ENCODE peak calls at places on chromosomes 1 and 21, in ten cellular contexts. E is IMR-90; V is SJSA1; N is NCI-H510A treated with DMSO at 0.1 percent for 48 hours; H is AG04450; Y is NCI-H1436; Z is stimulated activated CD4-positive, alpha-beta T cell treated with anti-CD3 and anti-CD28 coated beads, Interleukin-1b, Interleukin-23, amount 100 ng/mL, for 4 hours; W is HT1080; X is fibroblast of lung; G is NT2/D1. A is an unnamed sample.

GRCh38 chr1:236204043-236204442 is 61.7 kb downstream of the GPR137B start:
- DNase-seq in E (peak; percentile 65), V (no peak), N (no peak), H (no peak), Y (no peak), Z (no peak), W (no peak), X (peak; percentile 18), G (no peak), A (no peak)

GRCh38 chr1:30111431-30111830 is 612.0 kb downstream of the MATN1 start:
- DNase-seq in E (peak; percentile 41), V (peak; percentile 29), N (peak; percentile 45), H (no peak), Y (peak; percentile 57), Z (no peak), W (peak; percentile 14), X (peak; percentile 56), G (peak; percentile 52), A (peak; percentile 42)

GRCh38 chr1:3502834-3503524 is 48.5 kb downstream of the ARHGEF16 start:
- DNase-seq in E (no peak), V (no peak), N (no peak), H (no peak), Y (no peak), Z (no peak), W (no peak), X (no peak), G (no peak), A (no peak)

GRCh38 chr1:167196185-167196584 is 24.5 kb upstream of the POU2F1 start:
- DNase-seq in E (no peak), V (no peak), N (no peak), H (no peak), Y (no peak), Z (no peak), W (peak; percentile 80), X (peak; percentile 20), G (no peak), A (no peak)

GRCh38 chr21:30257773-30258172 is 25.0 kb downstream of the KRTAP24-1 start:
- DNase-seq in E (no peak), V (peak; percentile 4), N (no peak), H (no peak), Y (no peak), Z (no peak), W (peak; percentile 10), X (peak; percentile 9), G (peak; percentile 65), A (peak; percentile 2)

GRCh38 chr1:58896211-58897183 is 112.7 kb upstream of the JUN start:
- DNase-seq in E (no peak), V (no peak), N (peak; percentile 72), H (no peak), Y (no peak), Z (no peak), W (no peak), X (no peak), G (no peak), A (no peak)

GRCh38 chr1:213135572-213135971 is 84.5 kb downstream of the RPS6KC1 start:
- DNase-seq in E (peak; percentile 50), V (no peak), N (peak; percentile 11), H (no peak), Y (no peak), Z (no peak), W (no peak), X (peak; percentile 36), G (no peak), A (no peak)

GRCh38 chr21:36825683-36826082 is 126.8 kb downstream of the SIM2 start:
- DNase-seq in E (no peak), V (no peak), N (peak; percentile 86), H (no peak), Y (peak; percentile 35), Z (no peak), W (no peak), X (no peak), G (no peak), A (no peak)

GRCh38 chr21:28431022-28431421 is 561.7 kb downstream of the LTN1 start:
- DNase-seq in E (peak; percentile 66), V (no peak), N (no peak), H (no peak), Y (no peak), Z (no peak), W (no peak), X (no peak), G (no peak), A (no peak)

GRCh38 chr21:41048636-41049035 is 119.3 kb upstream of the BACE2 start:
- DNase-seq in E (no peak), V (no peak), N (no peak), H (no peak), Y (no peak), Z (no peak), W (no peak), X (no peak), G (no peak), A (no peak)

GRCh38 chr1:97820470-97821188 is 100.2 kb downstream of the DPYD start:
- DNase-seq in E (peak; percentile 58), V (peak; percentile 38), N (no peak), H (peak; percentile 6), Y (peak; percentile 31), Z (no peak), W (peak; percentile 40), X (peak; percentile 63), G (no peak), A (no peak)

GRCh38 chr1:20058531-20058930 is 11.5 kb upstream of the PLA2G5 start:
- DNase-seq in E (peak; percentile 82), V (no peak), N (no peak), H (peak; percentile 58), Y (no peak), Z (peak; percentile 7), W (peak; percentile 89), X (peak; percentile 69), G (no peak), A (peak; percentile 26)

GRCh38 chr1:38194486-38194885 is 147.9 kb upstream of the POU3F1 start:
- DNase-seq in E (no peak), V (no peak), N (peak; percentile 84), H (no peak), Y (no peak), Z (no peak), W (no peak), X (no peak), G (no peak), A (no peak)

GRCh38 chr1:198212675-198213074 is 55.9 kb downstream of the NEK7 start:
- DNase-seq in E (peak; percentile 98), V (no peak), N (no peak), H (peak; percentile 76), Y (no peak), Z (no peak), W (peak; percentile 79), X (peak; percentile 93), G (no peak), A (peak; percentile 17)

GRCh38 chr1:184296466-184297243 is 90.2 kb upstream of the C1orf21 start:
- DNase-seq in E (peak; percentile 91), V (peak; percentile 46), N (no peak), H (peak; percentile 63), Y (no peak), Z (no peak), W (peak; percentile 63), X (peak; percentile 91), G (no peak), A (no peak)

GRCh38 chr1:64469977-64470669 is at the start of gene CACHD1:
- DNase-seq in E (peak; percentile 70), V (peak; percentile 63), N (peak; percentile 72), H (peak; percentile 33), Y (peak; percentile 47), Z (peak; percentile 68), W (peak; percentile 83), X (peak; percentile 79), G (peak; percentile 85), A (peak; percentile 79)

GRCh38 chr1:208595745-208596144 is 351.6 kb upstream of the PLXNA2 start:
- DNase-seq in E (peak; percentile 7), V (no peak), N (no peak), H (no peak), Y (no peak), Z (no peak), W (peak; percentile 68), X (peak; percentile 18), G (no peak), A (no peak)

GRCh38 chr1:64966158-64966963 is at the start of gene JAK1:
- DNase-seq in E (peak; percentile 72), V (peak; percentile 82), N (peak; percentile 90), H (peak; percentile 30), Y (peak; percentile 83), Z (peak; percentile 92), W (peak; percentile 59), X (peak; percentile 79), G (peak; percentile 78), A (peak; percentile 82)

GRCh38 chr1:182317489-182318180 is 74.0 kb downstream of the GLUL start:
- DNase-seq in E (no peak), V (no peak), N (no peak), H (no peak), Y (no peak), Z (no peak), W (no peak), X (no peak), G (no peak), A (no peak)

GRCh38 chr1:217924924-217925323 is 293.8 kb downstream of the SPATA17 start:
- DNase-seq in E (no peak), V (no peak), N (no peak), H (no peak), Y (no peak), Z (no peak), W (no peak), X (no peak), G (no peak), A (no peak)

GRCh38 chr1:200958597-200958996 is 63.9 kb downstream of the INAVA start:
- DNase-seq in E (no peak), V (no peak), N (no peak), H (no peak), Y (no peak), Z (no peak), W (no peak), X (no peak), G (no peak), A (no peak)

A was measured in H54.